ENCODE peak calls at places on chromosomes 7 and 10, in eight cellular contexts. One of them, this sample, is unnamed.
A peak's percentile ranks its signal among the peaks of the same experiment; 100 is the strongest.

GRCh38 chr10:5858811-5859210 is 30.9 kb downstream of the ANKRD16 start:
- DNase-seq in occipital lobe: peak; percentile 20
- DNase-seq in G401: no peak
- DNase-seq in left colon: no peak
- DNase-seq in ELR: no peak
- DNase-seq in HuH-7: no peak
- DNase-seq in IMR-90: no peak
- DNase-seq in body of pancreas: no peak
- DNase-seq in this sample: no peak

GRCh38 chr10:58017719-58018367 is 249.9 kb downstream of the IPMK start:
- DNase-seq in occipital lobe: no peak
- DNase-seq in G401: no peak
- DNase-seq in left colon: no peak
- DNase-seq in ELR: peak; percentile 95
- DNase-seq in HuH-7: no peak
- DNase-seq in IMR-90: peak; percentile 97
- DNase-seq in body of pancreas: no peak
- DNase-seq in this sample: no peak

GRCh38 chr7:107659666-107660065 is 962 bp upstream of the SLC26A4 start:
- DNase-seq in occipital lobe: no peak
- DNase-seq in G401: no peak
- DNase-seq in left colon: no peak
- DNase-seq in ELR: peak; percentile 87
- DNase-seq in HuH-7: no peak
- DNase-seq in IMR-90: peak; percentile 87
- DNase-seq in body of pancreas: no peak
- DNase-seq in this sample: no peak

GRCh38 chr10:131885391-131886165 is 15.2 kb upstream of the PPP2R2D start:
- DNase-seq in occipital lobe: peak; percentile 56
- DNase-seq in G401: peak; percentile 72
- DNase-seq in left colon: peak; percentile 48
- DNase-seq in ELR: peak; percentile 63
- DNase-seq in HuH-7: peak; percentile 84
- DNase-seq in IMR-90: peak; percentile 39
- DNase-seq in body of pancreas: peak; percentile 86
- DNase-seq in this sample: peak; percentile 84

GRCh38 chr7:157412021-157412443 is 75.2 kb downstream of the DNAJB6 start:
- DNase-seq in occipital lobe: no peak
- DNase-seq in G401: no peak
- DNase-seq in left colon: no peak
- DNase-seq in ELR: peak; percentile 96
- DNase-seq in HuH-7: no peak
- DNase-seq in IMR-90: peak; percentile 95
- DNase-seq in body of pancreas: no peak
- DNase-seq in this sample: no peak

GRCh38 chr7:118602090-118602489 is 377.6 kb downstream of the ANKRD7 start:
- DNase-seq in occipital lobe: no peak
- DNase-seq in G401: no peak
- DNase-seq in left colon: no peak
- DNase-seq in ELR: no peak
- DNase-seq in HuH-7: no peak
- DNase-seq in IMR-90: no peak
- DNase-seq in body of pancreas: no peak
- DNase-seq in this sample: no peak

GRCh38 chr10:48467669-48468068 is 137.2 kb downstream of the ARHGAP22 start:
- DNase-seq in occipital lobe: no peak
- DNase-seq in G401: no peak
- DNase-seq in left colon: no peak
- DNase-seq in ELR: no peak
- DNase-seq in HuH-7: no peak
- DNase-seq in IMR-90: no peak
- DNase-seq in body of pancreas: no peak
- DNase-seq in this sample: no peak

GRCh38 chr7:43612599-43613589 is 30.0 kb downstream of the STK17A start:
- DNase-seq in occipital lobe: no peak
- DNase-seq in G401: no peak
- DNase-seq in left colon: no peak
- DNase-seq in ELR: no peak
- DNase-seq in HuH-7: no peak
- DNase-seq in IMR-90: peak; percentile 61
- DNase-seq in body of pancreas: no peak
- DNase-seq in this sample: peak; percentile 26

GRCh38 chr7:27901028-27901760 is 161.2 kb downstream of the TAX1BP1 start:
- DNase-seq in occipital lobe: no peak
- DNase-seq in G401: no peak
- DNase-seq in left colon: no peak
- DNase-seq in ELR: peak; percentile 76
- DNase-seq in HuH-7: no peak
- DNase-seq in IMR-90: peak; percentile 68
- DNase-seq in body of pancreas: no peak
- DNase-seq in this sample: peak; percentile 43

GRCh38 chr7:95686109-95686508 is 86.2 kb upstream of the DYNC1I1 start:
- DNase-seq in occipital lobe: no peak
- DNase-seq in G401: peak; percentile 37
- DNase-seq in left colon: peak; percentile 68
- DNase-seq in ELR: peak; percentile 62
- DNase-seq in HuH-7: peak; percentile 7
- DNase-seq in IMR-90: peak; percentile 39
- DNase-seq in body of pancreas: peak; percentile 71
- DNase-seq in this sample: peak; percentile 13

GRCh38 chr7:128883622-128884549 is 21.2 kb downstream of the ATP6V1F start:
- DNase-seq in occipital lobe: peak; percentile 74
- DNase-seq in G401: peak; percentile 82
- DNase-seq in left colon: peak; percentile 64
- DNase-seq in ELR: peak; percentile 75
- DNase-seq in HuH-7: peak; percentile 97
- DNase-seq in IMR-90: peak; percentile 54
- DNase-seq in body of pancreas: peak; percentile 79
- DNase-seq in this sample: peak; percentile 93

GRCh38 chr10:133140417-133141143 is 19.4 kb upstream of the KNDC1 start:
- DNase-seq in occipital lobe: no peak
- DNase-seq in G401: no peak
- DNase-seq in left colon: peak; percentile 12
- DNase-seq in ELR: no peak
- DNase-seq in HuH-7: no peak
- DNase-seq in IMR-90: no peak
- DNase-seq in body of pancreas: no peak
- DNase-seq in this sample: no peak

GRCh38 chr10:1601371-1601906 is 135.9 kb downstream of the ADARB2 start:
- DNase-seq in occipital lobe: no peak
- DNase-seq in G401: no peak
- DNase-seq in left colon: no peak
- DNase-seq in ELR: no peak
- DNase-seq in HuH-7: no peak
- DNase-seq in IMR-90: no peak
- DNase-seq in body of pancreas: no peak
- DNase-seq in this sample: no peak

GRCh38 chr7:70568674-70569334 is 563.1 kb upstream of the GALNT17 start:
- DNase-seq in occipital lobe: no peak
- DNase-seq in G401: peak; percentile 23
- DNase-seq in left colon: peak; percentile 40
- DNase-seq in ELR: no peak
- DNase-seq in HuH-7: no peak
- DNase-seq in IMR-90: no peak
- DNase-seq in body of pancreas: peak; percentile 73
- DNase-seq in this sample: no peak

GRCh38 chr7:114522081-114522480 is 107.5 kb downstream of the FOXP2 start:
- DNase-seq in occipital lobe: no peak
- DNase-seq in G401: no peak
- DNase-seq in left colon: no peak
- DNase-seq in ELR: no peak
- DNase-seq in HuH-7: no peak
- DNase-seq in IMR-90: no peak
- DNase-seq in body of pancreas: no peak
- DNase-seq in this sample: no peak

GRCh38 chr10:113770346-113770745 is 18.9 kb downstream of the PLEKHS1 start:
- DNase-seq in occipital lobe: no peak
- DNase-seq in G401: no peak
- DNase-seq in left colon: no peak
- DNase-seq in ELR: no peak
- DNase-seq in HuH-7: no peak
- DNase-seq in IMR-90: no peak
- DNase-seq in body of pancreas: no peak
- DNase-seq in this sample: no peak

GRCh38 chr7:31814187-31814586 is 127.2 kb downstream of the PPP1R17 start:
- DNase-seq in occipital lobe: no peak
- DNase-seq in G401: no peak
- DNase-seq in left colon: no peak
- DNase-seq in ELR: peak; percentile 37
- DNase-seq in HuH-7: no peak
- DNase-seq in IMR-90: no peak
- DNase-seq in body of pancreas: no peak
- DNase-seq in this sample: no peak

GRCh38 chr10:58220769-58221448 is 46.8 kb downstream of the IPMK start:
- DNase-seq in occipital lobe: no peak
- DNase-seq in G401: no peak
- DNase-seq in left colon: no peak
- DNase-seq in ELR: peak; percentile 60
- DNase-seq in HuH-7: no peak
- DNase-seq in IMR-90: peak; percentile 70
- DNase-seq in body of pancreas: no peak
- DNase-seq in this sample: no peak

GRCh38 chr7:4951304-4951703 is 7.7 kb downstream of the MMD2 start:
- DNase-seq in occipital lobe: no peak
- DNase-seq in G401: no peak
- DNase-seq in left colon: no peak
- DNase-seq in ELR: no peak
- DNase-seq in HuH-7: no peak
- DNase-seq in IMR-90: no peak
- DNase-seq in body of pancreas: no peak
- DNase-seq in this sample: peak; percentile 5

GRCh38 chr7:69739182-69739581 is 140.9 kb downstream of the AUTS2 start:
- DNase-seq in occipital lobe: peak; percentile 2
- DNase-seq in G401: no peak
- DNase-seq in left colon: no peak
- DNase-seq in ELR: no peak
- DNase-seq in HuH-7: no peak
- DNase-seq in IMR-90: no peak
- DNase-seq in body of pancreas: peak; percentile 15
- DNase-seq in this sample: peak; percentile 55

GRCh38 chr7:152203095-152203494 is 177.6 kb downstream of the GALNT11 start:
- DNase-seq in occipital lobe: no peak
- DNase-seq in G401: no peak
- DNase-seq in left colon: no peak
- DNase-seq in ELR: no peak
- DNase-seq in HuH-7: no peak
- DNase-seq in IMR-90: no peak
- DNase-seq in body of pancreas: no peak
- DNase-seq in this sample: no peak

GRCh38 chr10:101709359-101710063 is 14.5 kb upstream of the FBXW4 start:
- DNase-seq in occipital lobe: no peak
- DNase-seq in G401: no peak
- DNase-seq in left colon: no peak
- DNase-seq in ELR: peak; percentile 47
- DNase-seq in HuH-7: no peak
- DNase-seq in IMR-90: peak; percentile 66
- DNase-seq in body of pancreas: no peak
- DNase-seq in this sample: no peak

This sample was measured in GM20000.